ENCODE peak calls at places on chromosomes 1 and 21, in ten cellular contexts. W is osteocyte, U is RWPE1, H is esophagus squamous epithelium, J is kidney, D is endothelial cell, E is progenitor cell of endocrine pancreas, K is fibroblast of pulmonary artery, G is WTC11, R is GM10248. V is an unnamed sample.

GRCh38 chr1:182596934-182597333 is 7.3 kb downstream of the RGS16 start:
- DNase-seq in W (no peak), U (no peak), H (no peak), J (no peak), D (no peak), E (no peak), K (no peak), G (no peak), R (no peak), V (no peak)

GRCh38 chr1:94936861-94937620 is 10.1 kb upstream of the CNN3 start:
- DNase-seq in W (no peak), U (no peak), H (no peak), J (no peak), D (no peak), E (no peak), K (no peak), G (no peak), R (no peak), V (no peak)

GRCh38 chr1:81174811-81175476 is 625.8 kb upstream of the ADGRL2 start:
- DNase-seq in W (no peak), U (peak; percentile 83), H (no peak), J (no peak), D (no peak), E (no peak), K (peak; percentile 23), G (no peak), R (no peak), V (no peak)

GRCh38 chr1:115189814-115190541 is 100.7 kb upstream of the TSPAN2 start:
- DNase-seq in W (no peak), U (peak; percentile 88), H (no peak), J (no peak), D (no peak), E (no peak), K (peak; percentile 71), G (no peak), R (no peak), V (no peak)

GRCh38 chr1:14704846-14705245 is 106.4 kb downstream of the KAZN start:
- DNase-seq in W (no peak), U (no peak), H (no peak), J (no peak), D (no peak), E (no peak), K (no peak), G (no peak), R (no peak), V (no peak)

GRCh38 chr1:225815526-225816178 is 5.7 kb downstream of the EPHX1 start:
- DNase-seq in W (no peak), U (no peak), H (no peak), J (no peak), D (no peak), E (no peak), K (no peak), G (no peak), R (no peak), V (no peak)

GRCh38 chr1:94526152-94526551 is 15.4 kb downstream of the F3 start:
- DNase-seq in W (no peak), U (no peak), H (no peak), J (no peak), D (no peak), E (no peak), K (no peak), G (no peak), R (no peak), V (no peak)

GRCh38 chr1:3261007-3261968 is 192.3 kb downstream of the PRDM16 start:
- DNase-seq in W (no peak), U (no peak), H (no peak), J (no peak), D (no peak), E (no peak), K (no peak), G (no peak), R (no peak), V (no peak)

DNA sequence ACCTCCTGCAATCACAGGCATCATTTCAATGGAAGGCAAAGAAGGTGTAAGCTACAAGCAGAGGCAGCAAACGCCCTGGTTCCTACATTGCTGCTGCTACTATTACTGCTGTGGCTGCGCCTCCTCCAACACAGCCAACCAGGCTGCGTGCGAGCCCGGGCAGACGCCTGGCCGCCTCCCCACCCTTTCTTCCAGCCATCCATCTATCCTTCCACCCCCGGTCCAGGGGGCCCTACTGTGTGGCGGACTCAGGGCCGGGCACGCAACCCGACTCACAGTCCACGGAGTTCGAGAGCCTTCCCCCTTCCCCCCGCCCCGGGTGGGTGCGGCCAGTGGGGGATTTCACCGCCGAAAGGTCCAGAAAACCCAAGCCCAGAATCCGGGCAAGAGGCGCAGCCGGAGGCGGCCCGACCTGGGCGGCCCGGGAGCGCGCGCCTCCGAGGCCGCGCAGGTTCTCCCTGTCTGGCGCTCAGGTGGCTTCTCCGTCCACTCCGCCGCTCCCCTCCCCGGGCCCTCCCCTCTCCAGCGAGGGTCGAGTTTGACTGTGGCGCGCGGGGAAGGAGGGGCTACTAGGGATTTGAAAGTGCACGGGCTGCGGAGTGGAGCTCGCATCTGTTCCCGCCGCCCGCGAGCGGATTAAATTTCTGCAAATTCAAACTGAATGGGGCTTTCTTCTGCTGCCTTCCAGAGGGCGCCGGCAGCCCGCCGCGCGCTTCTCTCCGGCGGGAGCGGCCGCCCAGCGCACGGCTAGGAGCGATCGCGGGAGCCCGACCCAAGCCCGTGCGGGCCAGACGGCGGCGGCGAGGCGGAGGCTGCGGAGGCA is at the start of gene HUNK:
- DNase-seq in W (no peak), U (no peak), H (no peak), J (peak; percentile 84), D (peak; percentile 54), E (peak; percentile 80), K (peak; percentile 7), G (peak; percentile 79), R (no peak), V (no peak)
- TF ChIP-seq CTCF in W (peak; percentile 41), U (no peak), H (no peak), J (no peak), D (no peak), E (no peak), K (no peak), G (no peak), R (no peak), V (peak; percentile 59)

GRCh38 chr1:177181280-177181630 is 10.5 kb downstream of the BRINP2 start:
- DNase-seq in W (no peak), U (no peak), H (no peak), J (peak; percentile 71), D (peak; percentile 15), E (no peak), K (no peak), G (peak; percentile 43), R (peak; percentile 18), V (no peak)

GRCh38 chr1:177183801-177184200 is 13.0 kb downstream of the BRINP2 start:
- DNase-seq in W (no peak), U (no peak), H (no peak), J (no peak), D (no peak), E (no peak), K (no peak), G (no peak), R (no peak), V (no peak)

GRCh38 chr1:177181631-177182291 is 11.0 kb downstream of the BRINP2 start:
- DNase-seq in W (peak; percentile 86), U (peak; percentile 64), H (no peak), J (peak; percentile 74), D (peak; percentile 88), E (peak; percentile 71), K (peak; percentile 48), G (peak; percentile 92), R (peak; percentile 81), V (no peak)

GRCh38 chr1:177190308-177190970 is 19.7 kb downstream of the BRINP2 start:
- DNase-seq in W (no peak), U (no peak), H (no peak), J (no peak), D (no peak), E (no peak), K (no peak), G (no peak), R (no peak), V (no peak)

DNA sequence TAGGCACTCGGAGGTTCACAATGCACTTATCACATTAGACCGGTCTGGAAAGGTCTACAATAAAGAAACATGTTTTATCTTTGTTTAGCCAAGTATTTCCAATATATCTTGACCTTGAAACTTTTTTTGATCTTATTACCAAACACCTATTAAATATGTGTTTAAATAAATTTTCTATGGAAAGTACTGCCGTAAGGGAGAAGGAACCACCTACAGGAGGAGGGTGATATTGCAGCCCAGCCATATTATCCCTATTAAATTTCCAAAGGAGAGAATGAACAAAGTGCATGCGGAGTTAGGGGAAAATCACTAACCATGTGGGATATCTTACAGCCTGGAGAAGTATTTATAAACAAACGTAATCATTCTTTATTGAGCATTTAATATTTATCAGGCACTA is 14.5 kb downstream of the BRINP2 start:
- DNase-seq in W (no peak), U (no peak), H (no peak), J (no peak), D (peak; percentile 44), E (no peak), K (peak; percentile 27), G (peak; percentile 42), R (no peak), V (no peak)
- TF ChIP-seq CTCF in W (peak; percentile 27), U (no peak), H (peak; percentile 39), J (peak; percentile 9), D (peak; percentile 86), E (peak; percentile 57), K (peak; percentile 63), G (peak; percentile 77), R (no peak), V (peak; percentile 65)

GRCh38 chr1:33093004-33093403 is 12.1 kb downstream of the AZIN2 start:
- DNase-seq in W (no peak), U (no peak), H (no peak), J (no peak), D (no peak), E (no peak), K (no peak), G (peak; percentile 34), R (no peak), V (no peak)
- TF ChIP-seq CTCF in W (no peak), U (no peak), H (no peak), J (no peak), D (no peak), E (no peak), K (no peak), G (no peak), R (no peak), V (peak; percentile 9)

GRCh38 chr1:151251656-151252470 is 2.7 kb upstream of the PSMD4 start:
- DNase-seq in W (no peak), U (peak; percentile 81), H (peak; percentile 18), J (no peak), D (peak; percentile 31), E (no peak), K (peak; percentile 86), G (peak; percentile 54), R (peak; percentile 77), V (no peak)

GRCh38 chr1:151255381-151255780 is 847 bp downstream of the PSMD4 start:
- DNase-seq in W (no peak), U (no peak), H (no peak), J (no peak), D (no peak), E (no peak), K (peak; percentile 13), G (no peak), R (no peak), V (no peak)

GRCh38 chr1:151259351-151259750 is 4.8 kb downstream of the PSMD4 start:
- DNase-seq in W (no peak), U (no peak), H (no peak), J (no peak), D (no peak), E (no peak), K (no peak), G (no peak), R (no peak), V (no peak)

DNA sequence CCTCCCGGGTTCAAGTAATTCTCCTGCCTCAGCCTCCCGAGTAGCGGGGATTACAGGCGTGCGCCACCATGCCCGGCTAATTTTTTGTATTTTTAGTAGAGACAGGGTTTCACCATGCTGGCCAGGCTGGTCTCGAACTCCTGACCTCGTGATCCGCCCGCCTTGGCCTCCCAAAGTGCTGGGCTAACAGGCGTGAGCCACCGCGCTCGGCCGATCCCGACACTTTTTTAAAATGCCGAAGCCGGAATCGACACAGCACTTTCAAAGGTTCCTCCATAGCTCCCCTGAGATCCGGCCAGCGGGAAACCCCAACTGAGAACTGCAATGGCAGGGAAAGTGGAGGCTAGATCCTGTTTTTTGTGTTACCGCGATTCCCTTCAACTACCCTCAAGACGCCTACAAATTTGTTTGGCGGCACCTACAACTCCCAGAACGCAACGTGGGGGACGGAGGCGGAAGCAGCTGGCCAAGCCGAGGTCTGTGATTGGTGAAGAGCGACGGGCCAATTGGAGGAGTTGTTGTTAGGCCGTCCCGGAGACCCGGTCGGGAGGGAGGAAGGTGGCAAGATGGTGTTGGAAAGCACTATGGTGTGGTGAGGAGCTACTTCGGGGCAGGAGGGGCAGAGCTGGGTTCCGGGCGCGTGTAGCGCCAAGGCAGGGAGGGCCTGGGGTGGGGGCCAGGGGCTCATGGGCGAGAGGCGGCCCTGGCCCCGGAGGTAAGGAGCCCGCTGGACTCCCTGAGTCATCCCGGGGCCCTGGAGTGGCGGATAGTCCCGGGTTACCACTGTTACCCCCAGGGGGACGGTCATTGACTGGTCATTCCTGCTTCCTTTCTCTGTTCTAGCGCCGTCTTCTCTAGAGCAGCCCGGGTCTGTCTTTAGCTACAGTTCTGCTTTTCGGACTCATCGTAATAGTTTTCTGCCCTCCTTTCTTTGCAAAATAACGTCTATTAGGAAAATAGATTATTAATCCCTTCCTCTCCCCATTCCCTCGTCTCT is at the start of gene PSMD4:
- DNase-seq in W (peak; percentile 96), U (peak; percentile 100), H (peak; percentile 46), J (peak; percentile 98), D (peak; percentile 86), E (peak; percentile 77), K (peak; percentile 98), G (peak; percentile 92), R (peak; percentile 99), V (peak; percentile 96)
- TF ChIP-seq CTCF in W (no peak), U (no peak), H (no peak), J (peak; percentile 2), D (no peak), E (no peak), K (no peak), G (no peak), R (no peak), V (peak; percentile 33)

V was measured in chondrocyte.